ENCODE peak calls at places on chromosomes 7 and 10, in seven cellular contexts. One of them, this sample, is unnamed.

GRCh38 chr7:153370092-153370491 is 610.5 kb downstream of the ACTR3B start:
- DNase-seq in Karpas-422: peak; percentile 41
- DNase-seq in NCI-H2171: no peak
- DNase-seq in endothelial cell: no peak
- DNase-seq in AG04450: no peak
- DNase-seq in astrocyte of the spinal cord: no peak
- DNase-seq in AG08395: no peak
- DNase-seq in this sample: no peak

GRCh38 chr7:139829654-139830130 is 628 bp downstream of the TBXAS1 start:
- DNase-seq in AG04450: no peak
- DNase-seq in AG08395: no peak
- DNase-seq in endothelial cell: no peak
- DNase-seq in NCI-H2171: no peak
- DNase-seq in astrocyte of the spinal cord: peak; percentile 44
- DNase-seq in Karpas-422: no peak
- DNase-seq in this sample: no peak

GRCh38 chr10:15136129-15136726 is 32.3 kb downstream of the NMT2 start:
- DNase-seq in Karpas-422: no peak
- DNase-seq in NCI-H2171: no peak
- DNase-seq in AG04450: no peak
- DNase-seq in astrocyte of the spinal cord: no peak
- DNase-seq in endothelial cell: no peak
- DNase-seq in AG08395: no peak
- DNase-seq in this sample: no peak

GRCh38 chr7:142568430-142569097 is 180.7 kb upstream of the PRSS1 start:
- DNase-seq in NCI-H2171: no peak
- DNase-seq in Karpas-422: no peak
- DNase-seq in astrocyte of the spinal cord: peak; percentile 90
- DNase-seq in AG04450: peak; percentile 49
- DNase-seq in endothelial cell: no peak
- DNase-seq in AG08395: peak; percentile 90
- DNase-seq in this sample: no peak

GRCh38 chr7:44097064-44097932 is 6.8 kb upstream of the AEBP1 start:
- DNase-seq in AG08395: no peak
- DNase-seq in NCI-H2171: no peak
- DNase-seq in astrocyte of the spinal cord: no peak
- DNase-seq in AG04450: no peak
- DNase-seq in Karpas-422: peak; percentile 94
- DNase-seq in endothelial cell: no peak
- DNase-seq in this sample: no peak

GRCh38 chr10:36679554-36679953 is 445.8 kb upstream of the ANKRD30A start:
- DNase-seq in endothelial cell: no peak
- DNase-seq in AG04450: no peak
- DNase-seq in AG08395: no peak
- DNase-seq in astrocyte of the spinal cord: no peak
- DNase-seq in NCI-H2171: no peak
- DNase-seq in Karpas-422: no peak
- DNase-seq in this sample: no peak

GRCh38 chr10:114855776-114856543 is 34.4 kb downstream of the FHIP2A start:
- DNase-seq in endothelial cell: no peak
- DNase-seq in Karpas-422: no peak
- DNase-seq in AG04450: no peak
- DNase-seq in AG08395: peak; percentile 5
- DNase-seq in astrocyte of the spinal cord: peak; percentile 40
- DNase-seq in NCI-H2171: no peak
- DNase-seq in this sample: no peak

GRCh38 chr7:132575336-132575986 is 809 bp downstream of the PLXNA4 start:
- DNase-seq in astrocyte of the spinal cord: peak; percentile 68
- DNase-seq in AG08395: peak; percentile 80
- DNase-seq in NCI-H2171: peak; percentile 71
- DNase-seq in endothelial cell: peak; percentile 36
- DNase-seq in Karpas-422: no peak
- DNase-seq in AG04450: no peak
- DNase-seq in this sample: peak; percentile 15

GRCh38 chr7:137976700-137977099 is 25.2 kb downstream of the CREB3L2 start:
- DNase-seq in NCI-H2171: no peak
- DNase-seq in endothelial cell: no peak
- DNase-seq in AG08395: no peak
- DNase-seq in astrocyte of the spinal cord: no peak
- DNase-seq in AG04450: no peak
- DNase-seq in Karpas-422: no peak
- DNase-seq in this sample: no peak

GRCh38 chr10:78072504-78072903 is 38.8 kb downstream of the RPS24 start:
- DNase-seq in AG04450: no peak
- DNase-seq in endothelial cell: no peak
- DNase-seq in Karpas-422: no peak
- DNase-seq in NCI-H2171: no peak
- DNase-seq in AG08395: no peak
- DNase-seq in astrocyte of the spinal cord: no peak
- DNase-seq in this sample: no peak

GRCh38 chr10:36602374-36602773 is 523.0 kb upstream of the ANKRD30A start:
- DNase-seq in NCI-H2171: no peak
- DNase-seq in endothelial cell: no peak
- DNase-seq in AG08395: peak; percentile 22
- DNase-seq in astrocyte of the spinal cord: peak; percentile 80
- DNase-seq in Karpas-422: no peak
- DNase-seq in AG04450: peak; percentile 24
- DNase-seq in this sample: no peak

GRCh38 chr10:130038019-130038555 is 72.5 kb downstream of the C10orf143 start:
- DNase-seq in astrocyte of the spinal cord: no peak
- DNase-seq in AG08395: no peak
- DNase-seq in Karpas-422: no peak
- DNase-seq in AG04450: no peak
- DNase-seq in NCI-H2171: no peak
- DNase-seq in endothelial cell: no peak
- DNase-seq in this sample: no peak

GRCh38 chr7:92953657-92954056 is 117.3 kb upstream of the CDK6 start:
- DNase-seq in astrocyte of the spinal cord: no peak
- DNase-seq in AG04450: no peak
- DNase-seq in AG08395: no peak
- DNase-seq in Karpas-422: no peak
- DNase-seq in endothelial cell: no peak
- DNase-seq in NCI-H2171: no peak
- DNase-seq in this sample: no peak

GRCh38 chr7:95596183-95597135 is at the start of gene PDK4:
- DNase-seq in AG08395: peak; percentile 78
- DNase-seq in AG04450: no peak
- DNase-seq in NCI-H2171: no peak
- DNase-seq in Karpas-422: no peak
- DNase-seq in astrocyte of the spinal cord: peak; percentile 55
- DNase-seq in endothelial cell: peak; percentile 37
- DNase-seq in this sample: peak; percentile 98

GRCh38 chr7:146387140-146387539 is 270.5 kb downstream of the CNTNAP2 start:
- DNase-seq in AG08395: no peak
- DNase-seq in astrocyte of the spinal cord: no peak
- DNase-seq in NCI-H2171: no peak
- DNase-seq in AG04450: no peak
- DNase-seq in Karpas-422: no peak
- DNase-seq in endothelial cell: no peak
- DNase-seq in this sample: no peak

GRCh38 chr10:119412244-119412750 is 130.2 kb downstream of the RGS10 start:
- DNase-seq in AG04450: no peak
- DNase-seq in Karpas-422: no peak
- DNase-seq in AG08395: peak; percentile 56
- DNase-seq in endothelial cell: no peak
- DNase-seq in NCI-H2171: no peak
- DNase-seq in astrocyte of the spinal cord: peak; percentile 59
- DNase-seq in this sample: peak; percentile 44

GRCh38 chr10:124354411-124355382 is 64.0 kb downstream of the OAT start:
- DNase-seq in AG08395: peak; percentile 89
- DNase-seq in NCI-H2171: peak; percentile 54
- DNase-seq in AG04450: peak; percentile 6
- DNase-seq in endothelial cell: no peak
- DNase-seq in astrocyte of the spinal cord: peak; percentile 64
- DNase-seq in Karpas-422: peak; percentile 63
- DNase-seq in this sample: peak; percentile 37

GRCh38 chr10:116548301-116548700 is 2.6 kb downstream of the PNLIP start:
- DNase-seq in endothelial cell: no peak
- DNase-seq in NCI-H2171: no peak
- DNase-seq in Karpas-422: no peak
- DNase-seq in AG08395: no peak
- DNase-seq in AG04450: no peak
- DNase-seq in astrocyte of the spinal cord: no peak
- DNase-seq in this sample: no peak

GRCh38 chr10:43226441-43226840 is 40.4 kb downstream of the RASGEF1A start:
- DNase-seq in astrocyte of the spinal cord: no peak
- DNase-seq in AG08395: no peak
- DNase-seq in endothelial cell: no peak
- DNase-seq in Karpas-422: no peak
- DNase-seq in NCI-H2171: no peak
- DNase-seq in AG04450: no peak
- DNase-seq in this sample: peak; percentile 1

This sample was measured in body of pancreas.